ENCODE peak calls at places on chromosomes 5 and 9, in nine cellular contexts. R is effector memory CD4-positive, alpha-beta T cell; Y is GM23248; V is retinal pigment epithelial cell; T is cardiac fibroblast; I is fibroblast of lung; D is hepatocyte; L is CD8-positive, alpha-beta memory T cell; G is colonic mucosa. A is an unnamed sample.

GRCh38 chr9:120970249-120970648 is 43.7 kb upstream of the TRAF1 start:
- DNase-seq in R (no peak), Y (peak), V (no peak), T (no peak), I (no peak), D (peak), L (no peak), G (no peak), A (peak)

GRCh38 chr9:94623253-94623652 is 16.1 kb downstream of the FBP1 start:
- DNase-seq in R (no peak), Y (peak), V (no peak), T (peak), I (peak), D (peak), L (no peak), G (peak), A (no peak)

GRCh38 chr5:172274951-172275753 is 8.4 kb downstream of the UBTD2 start:
- DNase-seq in R (peak), Y (peak), V (peak), T (peak), I (no peak), D (no peak), L (peak), G (no peak), A (no peak)

GRCh38 chr5:82405618-82406199 is 127.6 kb upstream of the RPS23 start:
- DNase-seq in R (no peak), Y (peak), V (peak), T (peak), I (peak), D (no peak), L (no peak), G (no peak), A (peak)

GRCh38 chr5:169832236-169832635 is 148.1 kb downstream of the INSYN2B start:
- DNase-seq in R (no peak), Y (no peak), V (no peak), T (no peak), I (no peak), D (no peak), L (no peak), G (no peak), A (no peak)

GRCh38 chr5:1949253-1949652 is 66.5 kb upstream of the IRX4 start:
- DNase-seq in R (no peak), Y (no peak), V (no peak), T (no peak), I (no peak), D (no peak), L (no peak), G (no peak), A (no peak)

GRCh38 chr9:111926421-111926875 is 29.8 kb downstream of the UGCG start:
- DNase-seq in R (peak), Y (no peak), V (no peak), T (peak), I (peak), D (no peak), L (peak), G (peak), A (no peak)

GRCh38 chr5:102762095-102762534 is 7.0 kb downstream of the PAM start:
- DNase-seq in R (no peak), Y (peak), V (no peak), T (peak), I (peak), D (no peak), L (no peak), G (no peak), A (peak)

GRCh38 chr5:169344629-169345028 is 43.7 kb upstream of the SLIT3 start:
- DNase-seq in R (no peak), Y (peak), V (no peak), T (no peak), I (peak), D (no peak), L (no peak), G (no peak), A (peak)

DNA sequence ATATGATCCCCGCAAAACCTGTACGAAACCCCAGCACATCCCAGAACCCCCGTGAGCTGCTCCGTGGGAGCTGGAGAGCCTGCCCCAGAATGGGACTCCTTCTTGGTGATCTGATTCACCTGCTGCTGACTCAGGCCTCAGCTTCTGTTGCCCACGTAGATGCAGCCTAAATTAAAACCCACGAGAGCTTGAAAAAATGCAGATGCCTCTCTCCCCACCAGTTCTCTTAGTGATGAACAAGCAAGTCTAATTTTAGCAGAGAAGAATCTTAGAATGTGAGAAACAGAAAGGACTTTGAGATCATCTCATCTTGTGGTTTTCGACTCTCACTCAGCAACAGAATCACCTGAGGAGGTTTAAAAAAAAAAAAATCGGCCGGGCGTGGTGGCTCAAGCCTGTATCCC is 57.6 kb downstream of the TMOD1 start:
- DNase-seq in R (no peak), Y (peak), V (peak), T (no peak), I (no peak), D (no peak), L (no peak), G (no peak), A (no peak)
- H3K4me3 ChIP-seq in R (no peak), Y (no peak), V (no peak), T (no peak), I (no peak), D (no peak), L (no peak), G (no peak), A (no peak)

GRCh38 chr5:176362098-176362442 is 506 bp upstream of the KIAA1191 start:
- DNase-seq in R (no peak), Y (no peak), V (no peak), T (no peak), I (no peak), D (no peak), L (no peak), G (no peak), A (no peak)
- H3K4me3 ChIP-seq in R (no peak), Y (peak), V (peak), T (peak), I (peak), D (peak), L (peak), G (peak), A (peak)

DNA sequence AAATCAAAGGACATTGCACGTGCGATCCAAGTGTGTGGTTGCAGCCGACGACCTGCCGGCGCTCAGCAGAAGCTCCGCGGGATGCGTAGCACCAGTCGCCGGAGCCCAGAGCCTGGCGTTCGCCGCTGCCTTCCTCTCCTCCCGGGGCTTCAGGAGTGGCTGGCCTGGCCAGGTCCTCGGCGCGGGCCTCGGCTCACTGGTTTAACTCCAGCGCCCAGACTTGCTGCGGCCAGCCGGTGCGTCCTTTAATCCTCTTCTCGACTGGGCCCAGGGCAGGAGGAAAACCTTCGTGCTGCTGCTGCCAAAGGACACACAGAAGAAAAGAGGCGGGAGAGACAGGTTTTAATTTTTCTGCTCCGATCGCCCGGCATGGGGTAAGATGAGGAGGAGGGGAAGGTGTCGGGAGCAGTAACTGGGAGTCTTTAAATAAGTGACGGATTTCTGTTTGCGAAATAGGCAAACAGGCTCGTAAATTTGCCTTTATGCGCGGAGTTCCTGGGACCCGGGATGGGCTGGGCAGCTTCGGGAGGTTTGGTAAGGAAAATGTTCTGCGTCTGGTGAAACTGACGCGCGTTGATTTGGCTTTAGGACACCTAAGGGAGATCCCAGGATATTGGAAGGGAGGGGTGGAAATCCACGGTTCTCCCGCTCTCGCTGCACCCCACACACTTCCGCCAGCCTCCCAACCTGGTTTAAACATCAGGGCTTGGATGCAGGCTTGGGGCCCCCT is 2.2 kb downstream of the HAND1 start:
- DNase-seq in R (no peak), Y (no peak), V (no peak), T (no peak), I (no peak), D (no peak), L (no peak), G (no peak), A (no peak)
- H3K4me3 ChIP-seq in R (no peak), Y (no peak), V (no peak), T (peak), I (no peak), D (peak), L (no peak), G (peak), A (no peak)

GRCh38 chr5:177472460-177473441 is 683 bp downstream of the DBN1 start:
- DNase-seq in R (peak), Y (peak), V (no peak), T (no peak), I (peak), D (peak), L (peak), G (no peak), A (no peak)

GRCh38 chr5:177473461-177473991 is at the start of gene DBN1:
- DNase-seq in R (no peak), Y (peak), V (no peak), T (peak), I (peak), D (peak), L (no peak), G (no peak), A (peak)

GRCh38 chr5:177469750-177470525 is 3.5 kb downstream of the DBN1 start:
- DNase-seq in R (no peak), Y (no peak), V (no peak), T (no peak), I (no peak), D (no peak), L (no peak), G (no peak), A (no peak)

GRCh38 chr5:177470759-177471536 is 2.5 kb downstream of the DBN1 start:
- DNase-seq in R (no peak), Y (peak), V (no peak), T (peak), I (peak), D (no peak), L (no peak), G (no peak), A (peak)

DNA sequence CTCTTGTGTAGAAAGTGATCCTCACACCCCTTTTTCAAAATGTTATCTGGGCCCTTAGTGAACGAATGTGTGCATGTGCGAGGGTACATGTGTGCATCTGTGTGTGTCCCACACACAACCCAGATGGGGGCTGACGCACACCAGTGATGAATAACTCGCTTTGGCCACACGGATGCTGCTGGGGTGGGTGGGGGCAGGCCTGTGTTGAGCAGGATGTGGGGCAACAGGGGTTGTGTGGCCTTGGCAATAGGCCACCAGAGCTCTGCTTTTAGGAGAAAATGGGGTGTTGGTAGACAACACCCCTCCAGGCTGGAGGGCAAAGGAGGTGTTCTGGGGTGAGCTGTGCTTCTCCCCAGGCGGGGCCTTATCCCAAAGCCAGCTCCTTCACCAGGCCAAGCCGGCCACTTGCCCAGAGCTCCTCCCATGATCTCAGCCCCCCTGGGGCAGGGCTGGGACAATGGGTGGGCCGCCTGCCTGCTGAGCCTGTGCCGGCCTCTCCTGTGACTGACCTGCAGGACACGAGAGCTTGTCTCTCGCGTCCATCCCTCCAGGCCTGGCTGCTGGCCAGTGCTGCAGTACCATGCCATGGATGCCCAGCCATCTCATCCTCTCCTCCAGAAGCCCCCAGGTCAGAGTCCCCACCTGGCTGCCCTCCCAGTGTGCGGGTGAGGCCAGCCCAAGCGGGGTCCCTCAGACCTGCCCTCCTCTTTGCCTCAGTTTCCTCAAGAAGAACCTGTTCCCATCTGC is 1.7 kb downstream of the DBN1 start:
- DNase-seq in R (no peak), Y (peak), V (no peak), T (peak), I (peak), D (no peak), L (peak), G (no peak), A (peak)
- H3K4me3 ChIP-seq in R (no peak), Y (peak), V (peak), T (peak), I (peak), D (peak), L (peak), G (peak), A (peak)

GRCh38 chr5:133994990-133995333 is 9.8 kb downstream of the VDAC1 start:
- DNase-seq in R (no peak), Y (no peak), V (no peak), T (no peak), I (no peak), D (no peak), L (no peak), G (no peak), A (no peak)

GRCh38 chr5:133996683-133997252 is 8.0 kb downstream of the VDAC1 start:
- DNase-seq in R (no peak), Y (no peak), V (no peak), T (no peak), I (no peak), D (no peak), L (no peak), G (no peak), A (no peak)

GRCh38 chr5:133994297-133994989 is 10.3 kb downstream of the VDAC1 start:
- DNase-seq in R (no peak), Y (no peak), V (no peak), T (no peak), I (no peak), D (no peak), L (no peak), G (no peak), A (no peak)

GRCh38 chr5:133995903-133996563 is 8.7 kb downstream of the VDAC1 start:
- DNase-seq in R (no peak), Y (no peak), V (no peak), T (no peak), I (no peak), D (no peak), L (no peak), G (no peak), A (no peak)

DNA sequence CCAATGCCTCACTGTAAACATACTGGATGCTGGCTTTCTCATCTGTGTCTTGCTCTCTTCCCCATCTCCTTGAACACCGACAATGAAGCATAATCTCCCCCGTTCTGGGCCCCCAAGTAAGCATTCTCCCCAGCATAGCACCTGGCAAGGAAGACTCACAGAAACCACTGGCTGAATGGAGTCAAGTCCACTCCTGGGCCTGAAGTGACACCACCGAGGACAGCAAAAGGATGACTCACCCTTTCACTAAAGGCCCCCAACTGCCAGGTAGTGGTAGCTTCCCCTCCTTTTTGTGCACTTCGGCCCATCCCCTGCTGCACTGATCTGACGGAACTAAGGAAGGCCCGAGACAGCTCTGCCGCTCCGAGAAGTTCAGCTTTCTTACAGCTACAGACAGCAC is 9.4 kb downstream of the VDAC1 start:
- DNase-seq in R (no peak), Y (peak), V (no peak), T (no peak), I (peak), D (peak), L (no peak), G (no peak), A (no peak)
- H3K4me3 ChIP-seq in R (no peak), Y (no peak), V (no peak), T (no peak), I (no peak), D (no peak), L (no peak), G (no peak), A (no peak)

DNA sequence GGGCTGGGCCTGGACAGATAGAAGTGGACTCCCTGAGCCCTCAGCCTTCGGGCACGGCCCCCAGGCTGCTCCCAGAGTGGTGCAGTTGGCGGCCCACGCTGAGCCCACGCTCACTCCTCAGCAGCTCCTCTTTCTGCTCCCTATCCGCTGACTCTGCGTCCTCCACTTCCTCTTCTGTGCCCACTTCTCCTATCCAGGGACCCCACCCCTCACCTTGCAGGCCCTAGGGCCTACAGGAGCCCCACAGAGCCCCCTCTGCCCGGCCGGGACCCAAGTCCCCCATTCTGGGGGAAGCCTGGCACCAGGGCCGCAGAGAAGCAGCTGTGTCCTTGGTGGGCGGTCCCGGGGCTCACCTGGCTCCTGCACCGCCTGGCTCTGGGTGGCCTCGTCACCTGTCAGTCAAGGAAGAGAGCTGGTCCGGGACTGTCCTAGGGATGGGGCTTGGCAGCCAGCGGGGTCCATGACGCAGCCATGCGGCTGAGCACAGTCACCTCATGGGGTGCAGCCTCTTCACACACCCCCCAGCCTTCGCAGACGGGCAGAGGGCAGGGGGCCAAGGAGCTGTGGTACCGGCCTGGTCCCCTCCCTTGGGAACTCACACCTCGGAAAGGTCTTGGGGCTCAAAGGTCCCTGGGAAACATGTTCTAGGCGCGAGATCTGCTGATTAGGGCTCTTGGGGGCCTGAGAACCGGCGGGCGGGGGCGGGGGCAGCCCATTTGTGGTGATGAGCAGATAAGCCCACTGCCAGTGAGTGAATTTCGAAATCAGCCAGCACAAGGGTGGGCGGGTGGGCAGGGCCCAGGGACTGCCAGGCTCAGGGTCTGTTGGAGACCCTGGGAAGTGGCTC is 5.4 kb upstream of the NRARP start:
- DNase-seq in R (no peak), Y (no peak), V (no peak), T (no peak), I (no peak), D (peak), L (no peak), G (peak), A (no peak)
- H3K4me3 ChIP-seq in R (no peak), Y (no peak), V (no peak), T (no peak), I (no peak), D (no peak), L (no peak), G (peak), A (no peak)

GRCh38 chr5:141330299-141331080 is at the start of gene PCDHGA1:
- DNase-seq in R (no peak), Y (peak), V (no peak), T (peak), I (peak), D (no peak), L (no peak), G (no peak), A (peak)
- H3K4me3 ChIP-seq in R (no peak), Y (peak), V (peak), T (peak), I (peak), D (no peak), L (no peak), G (no peak), A (peak)